ENCODE peak calls at places on chromosome 10, in four cellular contexts. One of them, this sample, is unnamed.

GRCh38 chr10:9060314-9060713 is 1005.8 kb downstream of the GATA3 start:
- DNase-seq in HAP-1: no peak
- DNase-seq in non-pigmented ciliary epithelial cell: no peak
- DNase-seq in aorta: no peak
- DNase-seq in this sample: no peak

GRCh38 chr10:24826022-24826421 is 102.3 kb upstream of the ARHGAP21 start:
- DNase-seq in aorta: no peak
- DNase-seq in HAP-1: no peak
- DNase-seq in non-pigmented ciliary epithelial cell: peak
- DNase-seq in this sample: no peak

GRCh38 chr10:100146875-100147665 is 38.8 kb downstream of the ERLIN1 start:
- DNase-seq in aorta: no peak
- DNase-seq in HAP-1: no peak
- DNase-seq in non-pigmented ciliary epithelial cell: no peak
- DNase-seq in this sample: no peak

GRCh38 chr10:130026670-130027456 is 62.8 kb upstream of the EBF3 start:
- DNase-seq in aorta: peak
- DNase-seq in non-pigmented ciliary epithelial cell: no peak
- DNase-seq in HAP-1: peak
- DNase-seq in this sample: no peak

GRCh38 chr10:129963076-129963830 is 821 bp downstream of the EBF3 start:
- DNase-seq in aorta: peak
- DNase-seq in non-pigmented ciliary epithelial cell: no peak
- DNase-seq in HAP-1: peak
- DNase-seq in this sample: no peak

GRCh38 chr10:99329891-99330674 is 927 bp downstream of the CNNM1 start:
- DNase-seq in aorta: no peak
- DNase-seq in non-pigmented ciliary epithelial cell: no peak
- DNase-seq in HAP-1: peak
- DNase-seq in this sample: peak

GRCh38 chr10:15542817-15543216 is 171.7 kb upstream of the FAM171A1 start:
- DNase-seq in HAP-1: no peak
- DNase-seq in aorta: no peak
- DNase-seq in non-pigmented ciliary epithelial cell: no peak
- DNase-seq in this sample: no peak

GRCh38 chr10:122499012-122499411 is 37.7 kb downstream of the HTRA1 start:
- DNase-seq in aorta: peak
- DNase-seq in HAP-1: no peak
- DNase-seq in non-pigmented ciliary epithelial cell: no peak
- DNase-seq in this sample: no peak

GRCh38 chr10:97333601-97334369 is 744 bp downstream of the FRAT2 start:
- DNase-seq in non-pigmented ciliary epithelial cell: no peak
- DNase-seq in aorta: peak
- DNase-seq in HAP-1: peak
- DNase-seq in this sample: peak

This sample was measured in right lobe of liver.